ENCODE peak calls at places on chromosomes 12 and 14, in four cellular contexts. L, H, M and C are unnamed samples.

GRCh38 chr12:51752490-51752889 is 96.0 kb downstream of the FIGNL2 start:
- DNase-seq in L (no peak), H (peak; percentile 91), M (peak; percentile 80), C (peak; percentile 45)

GRCh38 chr12:27682534-27682933 is 13.7 kb upstream of the REP15 start:
- DNase-seq in L (no peak), H (peak; percentile 25), M (no peak), C (no peak)

GRCh38 chr14:103880334-103880985 is 33.1 kb upstream of the PPP1R13B start:
- DNase-seq in L (peak; percentile 11), H (peak; percentile 64), M (peak; percentile 93), C (peak; percentile 90)

GRCh38 chr12:55925870-55926737 is 1.6 kb downstream of the PYM1 start:
- DNase-seq in L (no peak), H (no peak), M (no peak), C (no peak)

GRCh38 chr12:92105676-92106075 is 40.0 kb downstream of the BTG1 start:
- DNase-seq in L (no peak), H (no peak), M (no peak), C (no peak)

GRCh38 chr14:89856871-89857345 is 97.6 kb downstream of the EFCAB11 start:
- DNase-seq in L (no peak), H (peak; percentile 66), M (no peak), C (no peak)

GRCh38 chr12:112198120-112198733 is 72.9 kb downstream of the TRAFD1 start:
- DNase-seq in L (peak; percentile 26), H (peak; percentile 42), M (no peak), C (peak; percentile 52)

GRCh38 chr14:79011920-79012204 is 841.7 kb downstream of the NRXN3 start:
- DNase-seq in L (no peak), H (peak; percentile 60), M (no peak), C (no peak)

GRCh38 chr14:102503576-102504224 is 5.9 kb downstream of the ANKRD9 start:
- DNase-seq in L (no peak), H (no peak), M (peak; percentile 61), C (no peak)

GRCh38 chr14:65101631-65102440 is 481 bp downstream of the MAX start:
- DNase-seq in L (peak; percentile 37), H (no peak), M (peak; percentile 45), C (peak; percentile 58)

GRCh38 chr12:47775100-47775911 is 2.3 kb downstream of the SLC48A1 start:
- DNase-seq in L (no peak), H (peak; percentile 23), M (no peak), C (peak; percentile 50)

GRCh38 chr12:101490286-101490920 is 15.3 kb downstream of the SPIC start:
- DNase-seq in L (no peak), H (no peak), M (no peak), C (no peak)

GRCh38 chr14:50022661-50023060 is 93.7 kb downstream of the VCPKMT start:
- DNase-seq in L (no peak), H (no peak), M (no peak), C (no peak)

GRCh38 chr14:56000846-56001245 is 117.4 kb upstream of the PELI2 start:
- DNase-seq in L (no peak), H (no peak), M (no peak), C (no peak)

GRCh38 chr12:132557969-132558856 is 52.2 kb downstream of the LRCOL1 start:
- DNase-seq in L (no peak), H (no peak), M (no peak), C (no peak)

GRCh38 chr14:101969480-101969879 is 5.1 kb downstream of the DYNC1H1 start:
- DNase-seq in L (no peak), H (no peak), M (no peak), C (no peak)

GRCh38 chr12:20369164-20370000 is 1.0 kb downstream of the PDE3A start:
- DNase-seq in L (no peak), H (peak; percentile 76), M (peak; percentile 91), C (peak; percentile 59)

GRCh38 chr12:93766371-93766770 is 89.2 kb downstream of the CRADD start:
- DNase-seq in L (no peak), H (no peak), M (no peak), C (no peak)

GRCh38 chr12:69355363-69356035 is 4.0 kb upstream of the YEATS4 start:
- DNase-seq in L (no peak), H (no peak), M (no peak), C (no peak)

GRCh38 chr14:76768201-76768656 is 7.0 kb downstream of the VASH1 start:
- DNase-seq in L (peak; percentile 17), H (no peak), M (peak; percentile 79), C (peak; percentile 84)

GRCh38 chr14:100640481-100641273 is 53.5 kb upstream of the BEGAIN start:
- DNase-seq in L (peak; percentile 53), H (peak; percentile 79), M (no peak), C (no peak)

GRCh38 chr14:93906341-93907329 is 20.5 kb upstream of the FAM181A start:
- DNase-seq in L (peak; percentile 39), H (peak; percentile 13), M (no peak), C (peak; percentile 73)